ENCODE peak calls at places on chromosome 3, in five cellular contexts. One of them, this sample, is unnamed.
A peak's percentile ranks its signal among the peaks of the same experiment; 100 is the strongest.

GRCh38 chr3:37626722-37627565 is 234.7 kb upstream of the CTDSPL start:
- DNase-seq in cardiac muscle cell: no peak
- DNase-seq in stomach: no peak
- DNase-seq in sigmoid colon: no peak
- DNase-seq in neural progenitor cell: no peak
- DNase-seq in this sample: no peak

GRCh38 chr3:168165390-168166269 is 69.9 kb upstream of the GOLIM4 start:
- DNase-seq in cardiac muscle cell: peak; percentile 83
- DNase-seq in sigmoid colon: peak; percentile 69
- DNase-seq in stomach: peak; percentile 66
- DNase-seq in neural progenitor cell: peak; percentile 76
- DNase-seq in this sample: peak; percentile 14

GRCh38 chr3:46902188-46902631 is 24.7 kb downstream of the PTH1R start:
- DNase-seq in sigmoid colon: no peak
- DNase-seq in stomach: no peak
- DNase-seq in neural progenitor cell: no peak
- DNase-seq in cardiac muscle cell: no peak
- DNase-seq in this sample: no peak

GRCh38 chr3:179760944-179761343 is 108.1 kb downstream of the USP13 start:
- DNase-seq in stomach: no peak
- DNase-seq in cardiac muscle cell: no peak
- DNase-seq in neural progenitor cell: no peak
- DNase-seq in sigmoid colon: no peak
- DNase-seq in this sample: no peak

GRCh38 chr3:36965440-36965839 is 20.6 kb upstream of the TRANK1 start:
- DNase-seq in cardiac muscle cell: no peak
- DNase-seq in stomach: no peak
- DNase-seq in sigmoid colon: no peak
- DNase-seq in neural progenitor cell: no peak
- DNase-seq in this sample: no peak

GRCh38 chr3:11558918-11559815 is 84.5 kb downstream of the VGLL4 start:
- DNase-seq in stomach: no peak
- DNase-seq in neural progenitor cell: no peak
- DNase-seq in sigmoid colon: no peak
- DNase-seq in cardiac muscle cell: no peak
- DNase-seq in this sample: no peak

GRCh38 chr3:182708810-182709209 is 84.5 kb upstream of the ATP11B start:
- DNase-seq in sigmoid colon: no peak
- DNase-seq in stomach: no peak
- DNase-seq in neural progenitor cell: no peak
- DNase-seq in cardiac muscle cell: no peak
- DNase-seq in this sample: no peak

GRCh38 chr3:31051226-31051625 is 156.8 kb upstream of the GADL1 start:
- DNase-seq in neural progenitor cell: no peak
- DNase-seq in sigmoid colon: no peak
- DNase-seq in cardiac muscle cell: no peak
- DNase-seq in stomach: no peak
- DNase-seq in this sample: no peak

GRCh38 chr3:29099775-29100174 is 181.1 kb upstream of the RBMS3 start:
- DNase-seq in stomach: no peak
- DNase-seq in cardiac muscle cell: no peak
- DNase-seq in neural progenitor cell: no peak
- DNase-seq in sigmoid colon: no peak
- DNase-seq in this sample: no peak

GRCh38 chr3:168095611-168096209 is at the start of gene GOLIM4:
- DNase-seq in cardiac muscle cell: peak; percentile 98
- DNase-seq in stomach: peak; percentile 94
- DNase-seq in sigmoid colon: peak; percentile 97
- DNase-seq in neural progenitor cell: peak; percentile 96
- DNase-seq in this sample: peak; percentile 82

GRCh38 chr3:197750863-197751737 is 1.4 kb downstream of the FYTTD1 start:
- DNase-seq in cardiac muscle cell: peak; percentile 8
- DNase-seq in stomach: peak; percentile 40
- DNase-seq in neural progenitor cell: peak; percentile 21
- DNase-seq in sigmoid colon: peak; percentile 90
- DNase-seq in this sample: no peak

GRCh38 chr3:128878556-128879124 is 780 bp upstream of the ACAD9 start:
- DNase-seq in neural progenitor cell: peak; percentile 20
- DNase-seq in sigmoid colon: peak; percentile 67
- DNase-seq in stomach: no peak
- DNase-seq in cardiac muscle cell: peak; percentile 10
- DNase-seq in this sample: no peak

GRCh38 chr3:130960139-130960779 is 66.4 kb downstream of the ASTE1 start:
- DNase-seq in sigmoid colon: no peak
- DNase-seq in cardiac muscle cell: peak; percentile 7
- DNase-seq in stomach: no peak
- DNase-seq in neural progenitor cell: no peak
- DNase-seq in this sample: no peak

GRCh38 chr3:56183529-56183928 is 284.7 kb downstream of the ERC2 start:
- DNase-seq in stomach: no peak
- DNase-seq in cardiac muscle cell: no peak
- DNase-seq in sigmoid colon: no peak
- DNase-seq in neural progenitor cell: no peak
- DNase-seq in this sample: no peak

DNA sequence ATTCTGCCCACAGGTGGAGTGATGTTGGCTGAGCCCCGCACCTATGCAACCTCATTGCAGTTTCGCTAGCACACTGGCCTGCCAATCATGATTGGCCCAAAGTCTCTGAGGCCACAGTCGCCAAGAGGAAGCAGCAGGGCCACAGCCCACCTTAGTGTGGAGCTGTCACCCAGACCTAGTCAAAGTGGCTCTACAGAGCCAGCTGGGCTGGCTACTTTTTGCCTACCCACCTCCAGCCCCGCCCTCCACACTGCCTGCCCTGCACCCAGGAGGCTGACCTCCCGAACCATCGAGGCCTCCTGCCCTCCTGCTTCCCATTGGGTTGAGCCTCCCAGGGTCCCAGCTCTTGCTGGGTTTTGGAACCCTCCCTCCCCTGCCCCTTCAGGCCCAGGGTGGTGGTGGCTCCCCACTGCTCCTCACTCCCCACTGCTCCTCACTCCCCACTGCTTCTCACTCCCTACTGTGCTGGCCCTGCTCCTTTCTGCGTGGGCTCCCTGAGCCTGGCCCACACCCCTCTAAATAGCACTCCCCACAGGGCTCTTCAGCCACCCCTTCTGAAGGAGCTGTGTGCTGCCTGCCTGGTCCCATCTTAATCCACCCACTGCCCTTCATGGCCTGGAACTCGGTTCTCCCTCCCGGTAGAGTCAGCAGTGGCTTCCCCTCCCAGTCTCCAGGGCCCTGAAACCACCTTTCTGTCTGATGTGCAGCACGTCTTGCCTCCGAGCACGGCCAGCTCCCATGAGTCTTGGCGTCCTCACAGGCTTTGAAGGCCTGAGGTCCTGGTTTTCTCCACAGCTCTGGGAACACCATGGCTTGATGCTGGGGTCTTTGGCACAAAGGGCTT is 89.3 kb downstream of the WNT7A start:
- DNase-seq in sigmoid colon: no peak
- DNase-seq in stomach: no peak
- DNase-seq in neural progenitor cell: no peak
- DNase-seq in cardiac muscle cell: no peak
- DNase-seq in this sample: no peak
- H3K27me3 ChIP-seq in sigmoid colon: no peaks in the 10 kb centered on the region
- H3K27me3 ChIP-seq in stomach: peaks cover 32% of the 10 kb centered on the region
- H3K27me3 ChIP-seq in neural progenitor cell: no peaks in the 10 kb centered on the region
- H3K27me3 ChIP-seq in cardiac muscle cell: no peaks in the 10 kb centered on the region
- H3K27me3 ChIP-seq in this sample: peaks cover 21% of the 10 kb centered on the region

GRCh38 chr3:4802903-4803302 is 176.3 kb upstream of the BHLHE40 start:
- DNase-seq in stomach: no peak
- DNase-seq in cardiac muscle cell: no peak
- DNase-seq in sigmoid colon: no peak
- DNase-seq in neural progenitor cell: no peak
- DNase-seq in this sample: no peak
- H3K36me3 ChIP-seq in stomach: peaks cover 59% of the 10 kb centered on the region
- H3K36me3 ChIP-seq in cardiac muscle cell: no peaks in the 10 kb centered on the region
- H3K36me3 ChIP-seq in sigmoid colon: peaks cover 10% of the 10 kb centered on the region
- H3K36me3 ChIP-seq in neural progenitor cell: no peaks in the 10 kb centered on the region
- H3K36me3 ChIP-seq in this sample: no peaks in the 10 kb centered on the region

GRCh38 chr3:27726240-27726639 is 4.1 kb upstream of the EOMES start:
- DNase-seq in sigmoid colon: no peak
- DNase-seq in neural progenitor cell: no peak
- DNase-seq in cardiac muscle cell: no peak
- DNase-seq in stomach: no peak
- DNase-seq in this sample: no peak

GRCh38 chr3:27729748-27730611 is 7.9 kb upstream of the EOMES start:
- DNase-seq in stomach: no peak
- DNase-seq in sigmoid colon: peak; percentile 63
- DNase-seq in neural progenitor cell: peak; percentile 73
- DNase-seq in cardiac muscle cell: peak; percentile 20
- DNase-seq in this sample: no peak

GRCh38 chr3:27729325-27729724 is 7.2 kb upstream of the EOMES start:
- DNase-seq in neural progenitor cell: peak; percentile 45
- DNase-seq in stomach: no peak
- DNase-seq in cardiac muscle cell: no peak
- DNase-seq in sigmoid colon: no peak
- DNase-seq in this sample: no peak

GRCh38 chr3:27730774-27731659 is 8.9 kb upstream of the EOMES start:
- DNase-seq in cardiac muscle cell: no peak
- DNase-seq in neural progenitor cell: peak; percentile 70
- DNase-seq in sigmoid colon: no peak
- DNase-seq in stomach: no peak
- DNase-seq in this sample: no peak

DNA sequence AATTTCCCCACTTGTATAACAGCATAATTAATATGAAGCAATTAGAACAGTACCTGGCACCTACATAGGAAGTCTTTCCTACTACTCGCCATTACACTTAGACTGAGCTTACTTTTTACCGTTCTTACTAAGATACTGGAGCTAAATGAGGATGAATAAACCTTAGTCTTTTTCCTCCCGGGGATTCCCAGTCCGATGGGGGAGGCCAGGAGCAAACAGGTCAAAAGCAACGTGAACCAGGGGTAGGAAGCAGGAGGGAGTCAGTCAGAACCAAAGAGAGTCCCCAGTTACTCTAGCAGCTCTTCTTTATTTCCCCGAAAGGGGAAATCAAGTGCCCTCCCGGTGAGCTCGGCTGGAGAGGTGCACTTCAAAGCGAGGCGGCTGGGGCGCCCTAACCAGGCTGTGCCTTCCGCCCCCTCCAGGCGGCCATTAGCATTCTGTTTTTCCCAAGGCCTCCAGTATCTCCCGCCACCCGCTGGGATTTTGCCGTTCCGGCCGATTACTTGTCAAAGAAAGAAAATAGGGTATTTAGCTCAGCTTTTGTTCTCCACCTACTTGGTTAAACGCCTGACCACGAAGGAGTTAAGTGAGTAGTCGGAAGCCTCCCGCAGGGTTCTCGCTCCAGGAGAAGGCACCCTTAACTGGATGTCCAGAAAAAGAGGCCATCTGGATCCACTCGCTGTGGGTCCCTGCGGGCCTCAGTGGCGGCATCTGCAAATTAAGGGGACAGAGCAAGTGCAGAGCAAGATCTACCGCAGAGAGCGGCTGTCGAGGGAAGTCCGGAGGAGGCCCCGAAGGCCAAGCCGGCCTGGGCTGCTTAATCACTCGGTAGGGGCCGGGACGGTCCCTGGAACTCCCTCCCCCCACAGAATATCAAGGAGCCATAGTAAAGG is 6.3 kb upstream of the EOMES start:
- DNase-seq in stomach: no peak
- DNase-seq in cardiac muscle cell: peak; percentile 45
- DNase-seq in neural progenitor cell: peak; percentile 91
- DNase-seq in sigmoid colon: no peak
- DNase-seq in this sample: no peak
- H3K27me3 ChIP-seq in stomach: peaks cover 84% of the 10 kb centered on the region
- H3K27me3 ChIP-seq in cardiac muscle cell: peaks cover 100% of the 10 kb centered on the region
- H3K27me3 ChIP-seq in neural progenitor cell: peaks cover 100% of the 10 kb centered on the region
- H3K27me3 ChIP-seq in sigmoid colon: peaks cover 58% of the 10 kb centered on the region
- H3K27me3 ChIP-seq in this sample: peaks cover 69% of the 10 kb centered on the region

GRCh38 chr3:184334470-184335158 is 2.8 kb upstream of the FAM131A start:
- DNase-seq in stomach: no peak
- DNase-seq in cardiac muscle cell: no peak
- DNase-seq in sigmoid colon: no peak
- DNase-seq in neural progenitor cell: no peak
- DNase-seq in this sample: peak; percentile 70
- H3K36me3 ChIP-seq in stomach: peaks cover 58% of the 10 kb centered on the region
- H3K36me3 ChIP-seq in cardiac muscle cell: peaks cover 44% of the 10 kb centered on the region
- H3K36me3 ChIP-seq in sigmoid colon: peaks cover 53% of the 10 kb centered on the region
- H3K36me3 ChIP-seq in neural progenitor cell: no peaks in the 10 kb centered on the region
- H3K36me3 ChIP-seq in this sample: peaks cover 11% of the 10 kb centered on the region

GRCh38 chr3:123218990-123219389 is 17.2 kb downstream of the SEC22A start:
- DNase-seq in neural progenitor cell: no peak
- DNase-seq in stomach: no peak
- DNase-seq in sigmoid colon: no peak
- DNase-seq in cardiac muscle cell: no peak
- DNase-seq in this sample: no peak
- H3K27me3 ChIP-seq in neural progenitor cell: no peaks in the 10 kb centered on the region
- H3K27me3 ChIP-seq in stomach: no peaks in the 10 kb centered on the region
- H3K27me3 ChIP-seq in sigmoid colon: no peaks in the 10 kb centered on the region
- H3K27me3 ChIP-seq in cardiac muscle cell: no peaks in the 10 kb centered on the region
- H3K27me3 ChIP-seq in this sample: no peaks in the 10 kb centered on the region

GRCh38 chr3:49027634-49028033 is 1.6 kb downstream of the IMPDH2 start:
- DNase-seq in sigmoid colon: no peak
- DNase-seq in stomach: no peak
- DNase-seq in neural progenitor cell: no peak
- DNase-seq in cardiac muscle cell: no peak
- DNase-seq in this sample: no peak

GRCh38 chr3:49026536-49026935 is 2.7 kb downstream of the IMPDH2 start:
- DNase-seq in sigmoid colon: no peak
- DNase-seq in stomach: no peak
- DNase-seq in cardiac muscle cell: no peak
- DNase-seq in neural progenitor cell: no peak
- DNase-seq in this sample: no peak

GRCh38 chr3:49025005-49025792 is 3.3 kb downstream of the NDUFAF3 start:
- DNase-seq in stomach: no peak
- DNase-seq in cardiac muscle cell: no peak
- DNase-seq in neural progenitor cell: no peak
- DNase-seq in sigmoid colon: no peak
- DNase-seq in this sample: no peak

GRCh38 chr3:49024449-49024848 is 2.5 kb downstream of the NDUFAF3 start:
- DNase-seq in neural progenitor cell: no peak
- DNase-seq in cardiac muscle cell: no peak
- DNase-seq in sigmoid colon: no peak
- DNase-seq in stomach: no peak
- DNase-seq in this sample: no peak

DNA sequence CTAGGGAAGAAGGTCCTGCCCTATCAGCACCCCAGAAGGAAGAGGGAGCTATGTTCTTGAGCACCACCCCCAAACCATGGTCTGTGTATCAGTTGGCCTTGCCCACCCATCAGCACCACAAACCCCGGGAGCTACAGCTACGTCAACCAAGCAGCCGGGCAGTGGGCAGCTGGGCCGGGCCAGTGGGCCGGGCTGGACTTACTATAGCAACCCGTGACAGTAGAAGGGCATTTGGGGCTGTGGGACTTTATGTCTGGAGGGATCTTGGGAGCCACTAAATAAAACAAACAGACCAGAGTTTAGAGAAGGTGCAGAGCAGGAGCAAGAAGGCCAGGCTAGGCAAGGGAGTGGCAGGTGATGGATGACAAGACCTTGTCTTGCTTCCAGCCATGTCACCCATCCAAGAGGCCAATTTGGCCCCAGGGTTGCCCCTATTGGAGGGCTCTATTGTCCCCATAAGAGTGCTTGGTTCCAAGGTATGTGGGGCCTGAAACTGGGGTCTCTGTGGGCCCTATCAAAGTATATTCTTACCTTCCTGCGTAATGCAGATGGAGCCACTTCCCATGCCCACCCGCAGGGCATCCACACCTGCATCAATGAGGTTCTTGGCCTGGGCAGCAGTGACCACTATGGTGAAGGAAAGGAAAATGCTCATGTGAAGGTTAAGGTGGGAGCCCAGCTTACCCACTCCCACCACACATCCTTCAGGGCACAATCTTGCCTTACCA is 3.2 kb downstream of the IMPDH2 start:
- DNase-seq in cardiac muscle cell: no peak
- DNase-seq in neural progenitor cell: no peak
- DNase-seq in stomach: no peak
- DNase-seq in sigmoid colon: no peak
- DNase-seq in this sample: no peak
- H3K36me3 ChIP-seq in cardiac muscle cell: peaks cover 34% of the 10 kb centered on the region
- H3K36me3 ChIP-seq in neural progenitor cell: no peaks in the 10 kb centered on the region
- H3K36me3 ChIP-seq in stomach: peaks cover 61% of the 10 kb centered on the region
- H3K36me3 ChIP-seq in sigmoid colon: peaks cover 21% of the 10 kb centered on the region
- H3K36me3 ChIP-seq in this sample: peaks cover 4% of the 10 kb centered on the region